ENCODE peak calls at places on chromosomes 4 and X, in ten cellular contexts. P is neural progenitor cell; O is type B pancreatic cell; G is immature natural killer cell; J is stimulated activated naive CD8-positive, alpha-beta T cell treated with anti-CD3 and anti-CD28 coated beads, Interleukin-15, amount 100 ng/mL, for 72 hours; Q is Daoy; L is stimulated activated CD4-positive, alpha-beta T cell treated with anti-CD3 and anti-CD28 coated beads, Interleukin-12 subunit alpha, Interleukin-12 subunit beta, amount 100 ng/mL, for 24 hours; D is DMS153; I is upper lobe of right lung; S is cardiac muscle cell. K is an unnamed sample.

GRCh38 chr4:95095352-95095974 is 337.7 kb downstream of the BMPR1B start:
- DNase-seq in P (peak), O (no peak), G (no peak), J (no peak), Q (no peak), L (no peak), D (no peak), I (no peak), S (peak), K (peak)

GRCh38 chr4:128338634-128339355 is 51.2 kb upstream of the PGRMC2 start:
- DNase-seq in P (no peak), O (no peak), G (no peak), J (no peak), Q (peak), L (no peak), D (no peak), I (no peak), S (peak), K (peak)

GRCh38 chr4:122475233-122475632 is 18.7 kb upstream of the IL2 start:
- DNase-seq in P (no peak), O (no peak), G (no peak), J (no peak), Q (no peak), L (no peak), D (no peak), I (no peak), S (no peak), K (no peak)

GRCh38 chrX:54482839-54483593 is 13.0 kb downstream of the FGD1 start:
- DNase-seq in P (peak), O (no peak), G (no peak), J (no peak), Q (no peak), L (no peak), D (no peak), I (no peak), S (no peak), K (no peak)

GRCh38 chr4:158799013-158799770 is 30.4 kb downstream of the FNIP2 start:
- DNase-seq in P (no peak), O (no peak), G (no peak), J (no peak), Q (no peak), L (no peak), D (no peak), I (no peak), S (no peak), K (no peak)

GRCh38 chr4:6390357-6390756 is 82.1 kb downstream of the PPP2R2C start:
- DNase-seq in P (peak), O (no peak), G (no peak), J (no peak), Q (no peak), L (no peak), D (no peak), I (no peak), S (no peak), K (no peak)

GRCh38 chr4:3708103-3708510 is 58.1 kb upstream of the ADRA2C start:
- DNase-seq in P (peak), O (no peak), G (no peak), J (no peak), Q (peak), L (no peak), D (no peak), I (peak), S (peak), K (no peak)

GRCh38 chr4:125728568-125728967 is 413.8 kb downstream of the FAT4 start:
- DNase-seq in P (peak), O (no peak), G (no peak), J (no peak), Q (peak), L (no peak), D (no peak), I (no peak), S (peak), K (peak)

GRCh38 chr4:111475001-111475400 is 670.3 kb upstream of the FAM241A start:
- DNase-seq in P (peak), O (no peak), G (no peak), J (no peak), Q (peak), L (no peak), D (no peak), I (no peak), S (peak), K (peak)

GRCh38 chr4:147548251-147548650 is 67.4 kb downstream of the EDNRA start:
- DNase-seq in P (no peak), O (no peak), G (no peak), J (no peak), Q (no peak), L (no peak), D (no peak), I (no peak), S (no peak), K (no peak)

GRCh38 chr4:88569944-88570455 is 22.3 kb upstream of the HERC3 start:
- DNase-seq in P (no peak), O (no peak), G (no peak), J (no peak), Q (no peak), L (no peak), D (no peak), I (no peak), S (no peak), K (no peak)

GRCh38 chr4:69497081-69497480 is 1.4 kb upstream of the UGT2B4 start:
- DNase-seq in P (no peak), O (no peak), G (no peak), J (no peak), Q (no peak), L (no peak), D (no peak), I (no peak), S (peak), K (peak)